ENCODE peak calls at places on chromosomes 16 and 17, in six cellular contexts. One of them, this sample, is unnamed.

GRCh38 chr17:37792787-37793186 is 47.9 kb upstream of the HNF1B start:
- DNase-seq in Peyer's patch: no peak
- DNase-seq in lower leg skin: no peak
- DNase-seq in prostate gland: no peak
- DNase-seq in breast epithelium: no peak
- DNase-seq in transverse colon: no peak
- DNase-seq in this sample: no peak

GRCh38 chr17:79835953-79836951 is 3.0 kb downstream of the CBX4 start:
- DNase-seq in lower leg skin: no peak
- DNase-seq in transverse colon: peak
- DNase-seq in Peyer's patch: peak
- DNase-seq in breast epithelium: no peak
- DNase-seq in prostate gland: peak
- DNase-seq in this sample: no peak

GRCh38 chr16:86261379-86261778 is 248.9 kb upstream of the FOXF1 start:
- DNase-seq in Peyer's patch: no peak
- DNase-seq in lower leg skin: no peak
- DNase-seq in breast epithelium: no peak
- DNase-seq in prostate gland: no peak
- DNase-seq in transverse colon: no peak
- DNase-seq in this sample: no peak

GRCh38 chr16:58507195-58507962 is 7.4 kb downstream of the NDRG4 start:
- DNase-seq in breast epithelium: no peak
- DNase-seq in lower leg skin: peak
- DNase-seq in prostate gland: no peak
- DNase-seq in transverse colon: no peak
- DNase-seq in Peyer's patch: no peak
- DNase-seq in this sample: peak

GRCh38 chr17:50532452-50533024 is at the start of gene EPN3:
- DNase-seq in prostate gland: peak
- DNase-seq in lower leg skin: peak
- DNase-seq in breast epithelium: peak
- DNase-seq in Peyer's patch: peak
- DNase-seq in transverse colon: peak
- DNase-seq in this sample: no peak

GRCh38 chr16:87382023-87382785 is 1.4 kb downstream of the FBXO31 start:
- DNase-seq in breast epithelium: no peak
- DNase-seq in lower leg skin: no peak
- DNase-seq in Peyer's patch: no peak
- DNase-seq in prostate gland: no peak
- DNase-seq in transverse colon: peak
- DNase-seq in this sample: peak

GRCh38 chr16:13148836-13149235 is 247.4 kb downstream of the SHISA9 start:
- DNase-seq in breast epithelium: no peak
- DNase-seq in prostate gland: no peak
- DNase-seq in lower leg skin: no peak
- DNase-seq in Peyer's patch: no peak
- DNase-seq in transverse colon: no peak
- DNase-seq in this sample: no peak

GRCh38 chr17:40224707-40225092 is 5.6 kb downstream of the WIPF2 start:
- DNase-seq in Peyer's patch: no peak
- DNase-seq in transverse colon: no peak
- DNase-seq in prostate gland: no peak
- DNase-seq in breast epithelium: no peak
- DNase-seq in lower leg skin: peak
- DNase-seq in this sample: no peak

GRCh38 chr17:74085434-74085833 is 118.0 kb upstream of the RPL38 start:
- DNase-seq in prostate gland: no peak
- DNase-seq in breast epithelium: no peak
- DNase-seq in Peyer's patch: no peak
- DNase-seq in lower leg skin: no peak
- DNase-seq in transverse colon: no peak
- DNase-seq in this sample: no peak

GRCh38 chr17:16001498-16001897 is 1.9 kb downstream of the TTC19 start:
- DNase-seq in breast epithelium: no peak
- DNase-seq in Peyer's patch: no peak
- DNase-seq in lower leg skin: no peak
- DNase-seq in prostate gland: no peak
- DNase-seq in transverse colon: no peak
- DNase-seq in this sample: no peak

GRCh38 chr17:83064021-83064731 is 15.2 kb upstream of the METRNL start:
- DNase-seq in transverse colon: peak
- DNase-seq in prostate gland: no peak
- DNase-seq in breast epithelium: peak
- DNase-seq in Peyer's patch: peak
- DNase-seq in lower leg skin: peak
- DNase-seq in this sample: peak

GRCh38 chr17:38606646-38607611 is 1.2 kb upstream of the SRCIN1 start:
- DNase-seq in lower leg skin: no peak
- DNase-seq in breast epithelium: no peak
- DNase-seq in transverse colon: no peak
- DNase-seq in prostate gland: peak
- DNase-seq in Peyer's patch: no peak
- DNase-seq in this sample: peak

GRCh38 chr17:32446949-32447348 is 2.6 kb downstream of the PSMD11 start:
- DNase-seq in prostate gland: no peak
- DNase-seq in Peyer's patch: no peak
- DNase-seq in transverse colon: no peak
- DNase-seq in breast epithelium: no peak
- DNase-seq in lower leg skin: no peak
- DNase-seq in this sample: no peak
- H3K4me3 ChIP-seq in prostate gland: no peak
- H3K4me3 ChIP-seq in Peyer's patch: no peak
- H3K4me3 ChIP-seq in transverse colon: no peak
- H3K4me3 ChIP-seq in breast epithelium: no peak
- H3K4me3 ChIP-seq in lower leg skin: no peak
- H3K4me3 ChIP-seq in this sample: no peak

DNA sequence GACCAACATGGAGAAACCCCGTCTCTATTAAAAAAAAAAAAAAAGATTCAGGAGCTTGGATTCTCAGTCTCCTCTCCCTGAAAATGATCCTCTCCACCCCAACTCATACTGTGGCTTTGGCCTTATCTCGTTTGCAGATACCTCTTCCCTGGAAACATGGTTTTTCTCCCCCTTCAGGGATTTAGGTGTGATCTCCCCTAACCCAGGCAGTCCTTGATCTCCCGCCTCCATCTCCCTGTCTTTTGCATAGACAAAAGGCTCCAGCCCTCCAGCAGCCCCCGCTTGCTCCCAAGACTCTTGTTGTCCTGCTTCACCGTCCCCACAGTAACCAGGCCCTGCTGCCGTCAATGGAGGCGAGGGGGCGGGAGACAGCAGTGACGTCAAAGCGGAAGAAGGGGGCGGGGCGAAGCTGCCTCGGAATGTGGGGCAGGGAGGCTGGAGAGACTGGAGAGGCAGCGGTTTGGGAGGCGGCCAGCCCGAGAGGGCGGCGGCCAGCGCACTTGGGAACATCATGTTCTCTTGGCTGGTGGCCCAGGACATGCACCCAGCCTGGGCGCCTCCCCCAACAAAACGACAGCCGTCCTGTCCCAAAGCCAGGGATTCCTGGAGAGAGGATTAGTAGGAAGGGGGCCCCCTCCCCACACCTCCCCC is 1.9 kb upstream of the PER1 start:
- DNase-seq in prostate gland: peak
- DNase-seq in lower leg skin: peak
- DNase-seq in Peyer's patch: peak
- DNase-seq in breast epithelium: peak
- DNase-seq in transverse colon: peak
- DNase-seq in this sample: peak
- TF ChIP-seq POLR2A in prostate gland: peak
- TF ChIP-seq POLR2A in lower leg skin: no peak
- TF ChIP-seq POLR2A in Peyer's patch: peak
- TF ChIP-seq POLR2A in breast epithelium: peak
- TF ChIP-seq POLR2A in transverse colon: peak
- TF ChIP-seq POLR2A in this sample: peak

GRCh38 chr17:44759916-44760243 is 1.1 kb downstream of the ADAM11 start:
- DNase-seq in Peyer's patch: no peak
- DNase-seq in transverse colon: no peak
- DNase-seq in prostate gland: no peak
- DNase-seq in lower leg skin: no peak
- DNase-seq in breast epithelium: no peak
- DNase-seq in this sample: no peak
- H3K4me3 ChIP-seq in Peyer's patch: no peak
- H3K4me3 ChIP-seq in transverse colon: no peak
- H3K4me3 ChIP-seq in prostate gland: no peak
- H3K4me3 ChIP-seq in lower leg skin: no peak
- H3K4me3 ChIP-seq in breast epithelium: no peak
- H3K4me3 ChIP-seq in this sample: no peak

GRCh38 chr16:31429314-31429713 is 1.2 kb upstream of the COX6A2 start:
- DNase-seq in Peyer's patch: no peak
- DNase-seq in transverse colon: no peak
- DNase-seq in prostate gland: no peak
- DNase-seq in lower leg skin: no peak
- DNase-seq in breast epithelium: no peak
- DNase-seq in this sample: peak
- TF ChIP-seq POLR2A in Peyer's patch: no peak
- TF ChIP-seq POLR2A in transverse colon: no peak
- TF ChIP-seq POLR2A in prostate gland: no peak
- TF ChIP-seq POLR2A in lower leg skin: no peak
- TF ChIP-seq POLR2A in breast epithelium: no peak
- TF ChIP-seq POLR2A in this sample: no peak

GRCh38 chr16:67339453-67339852 is 12.8 kb downstream of the LRRC36 start:
- DNase-seq in Peyer's patch: no peak
- DNase-seq in transverse colon: no peak
- DNase-seq in prostate gland: no peak
- DNase-seq in lower leg skin: no peak
- DNase-seq in breast epithelium: no peak
- DNase-seq in this sample: no peak
- H3K4me3 ChIP-seq in Peyer's patch: no peak
- H3K4me3 ChIP-seq in transverse colon: no peak
- H3K4me3 ChIP-seq in prostate gland: no peak
- H3K4me3 ChIP-seq in lower leg skin: no peak
- H3K4me3 ChIP-seq in breast epithelium: no peak
- H3K4me3 ChIP-seq in this sample: no peak

GRCh38 chr17:77141846-77142449 is 1.2 kb downstream of the SEC14L1 start:
- DNase-seq in breast epithelium: no peak
- DNase-seq in prostate gland: no peak
- DNase-seq in lower leg skin: no peak
- DNase-seq in Peyer's patch: no peak
- DNase-seq in transverse colon: no peak
- DNase-seq in this sample: peak

GRCh38 chr17:77140166-77140877 is 447 bp upstream of the SEC14L1 start:
- DNase-seq in prostate gland: peak
- DNase-seq in lower leg skin: peak
- DNase-seq in Peyer's patch: peak
- DNase-seq in breast epithelium: peak
- DNase-seq in transverse colon: peak
- DNase-seq in this sample: peak

GRCh38 chr17:77143306-77143705 is 2.5 kb downstream of the SEC14L1 start:
- DNase-seq in transverse colon: no peak
- DNase-seq in prostate gland: no peak
- DNase-seq in Peyer's patch: no peak
- DNase-seq in lower leg skin: no peak
- DNase-seq in breast epithelium: no peak
- DNase-seq in this sample: no peak

GRCh38 chr17:77142689-77143088 is 1.9 kb downstream of the SEC14L1 start:
- DNase-seq in transverse colon: no peak
- DNase-seq in prostate gland: peak
- DNase-seq in lower leg skin: no peak
- DNase-seq in breast epithelium: no peak
- DNase-seq in Peyer's patch: no peak
- DNase-seq in this sample: peak

DNA sequence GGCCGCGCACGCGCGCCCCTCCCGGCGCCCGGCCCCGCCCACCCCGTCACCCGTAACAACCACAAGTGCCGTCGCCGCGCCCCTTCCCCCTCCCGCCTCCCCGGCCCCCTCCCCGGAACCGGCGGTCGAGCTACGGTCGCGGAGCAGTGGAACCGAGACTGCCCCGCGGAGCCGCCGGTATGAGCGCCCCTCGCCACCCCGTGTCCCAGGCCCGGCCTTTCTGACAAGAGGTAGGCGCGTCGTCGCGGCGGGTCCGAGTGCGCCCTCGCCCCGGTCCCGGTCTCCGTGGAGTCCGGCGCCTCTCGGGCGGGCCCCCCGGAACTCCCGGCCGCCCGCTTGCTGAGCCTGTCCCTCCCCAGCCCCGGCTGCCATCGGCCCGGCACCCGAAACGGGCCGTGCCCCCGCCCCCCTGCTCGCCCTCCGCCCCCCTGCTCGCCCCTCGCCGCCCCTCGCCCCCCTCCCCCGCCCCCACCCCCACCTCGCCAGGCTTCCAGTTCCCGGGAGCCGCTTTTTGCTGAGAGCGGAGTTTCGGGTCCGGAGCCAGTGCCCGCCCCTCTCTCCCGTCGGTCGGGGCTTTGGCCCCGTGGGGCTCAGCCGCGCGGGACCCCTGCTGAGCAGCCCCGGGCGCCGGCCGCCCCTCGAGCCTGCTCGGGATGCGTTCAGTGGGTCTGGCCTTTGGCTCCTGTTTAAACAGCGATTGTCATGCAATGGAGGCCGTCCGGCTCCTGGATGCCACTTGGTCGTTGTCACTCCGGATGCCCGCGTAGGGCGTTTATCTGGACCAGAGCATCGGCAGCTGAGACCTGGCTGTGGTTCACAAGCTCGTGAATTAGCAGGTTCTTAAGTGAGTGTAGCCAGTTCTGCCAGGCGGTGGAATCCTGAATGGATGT is at the start of gene SEC14L1:
- DNase-seq in Peyer's patch: peak
- DNase-seq in transverse colon: peak
- DNase-seq in prostate gland: peak
- DNase-seq in lower leg skin: peak
- DNase-seq in breast epithelium: peak
- DNase-seq in this sample: peak
- TF ChIP-seq POLR2A in Peyer's patch: no peak
- TF ChIP-seq POLR2A in transverse colon: no peak
- TF ChIP-seq POLR2A in prostate gland: peak
- TF ChIP-seq POLR2A in lower leg skin: no peak
- TF ChIP-seq POLR2A in breast epithelium: no peak
- TF ChIP-seq POLR2A in this sample: no peak

GRCh38 chr17:42053701-42054100 is 3.3 kb upstream of the C17orf113 start:
- DNase-seq in breast epithelium: no peak
- DNase-seq in Peyer's patch: no peak
- DNase-seq in transverse colon: no peak
- DNase-seq in lower leg skin: no peak
- DNase-seq in prostate gland: no peak
- DNase-seq in this sample: no peak
- H3K4me3 ChIP-seq in breast epithelium: no peak
- H3K4me3 ChIP-seq in Peyer's patch: no peak
- H3K4me3 ChIP-seq in transverse colon: no peak
- H3K4me3 ChIP-seq in lower leg skin: no peak
- H3K4me3 ChIP-seq in prostate gland: no peak
- H3K4me3 ChIP-seq in this sample: no peak

GRCh38 chr17:43780135-43780534 is at the start of gene CFAP97D1:
- DNase-seq in prostate gland: no peak
- DNase-seq in transverse colon: no peak
- DNase-seq in breast epithelium: no peak
- DNase-seq in Peyer's patch: no peak
- DNase-seq in lower leg skin: no peak
- DNase-seq in this sample: no peak
- TF ChIP-seq POLR2A in prostate gland: no peak
- TF ChIP-seq POLR2A in transverse colon: no peak
- TF ChIP-seq POLR2A in breast epithelium: no peak
- TF ChIP-seq POLR2A in Peyer's patch: no peak
- TF ChIP-seq POLR2A in lower leg skin: no peak
- TF ChIP-seq POLR2A in this sample: no peak

GRCh38 chr16:4703906-4704305 is 10.5 kb downstream of the NUDT16L1 start:
- DNase-seq in prostate gland: no peak
- DNase-seq in Peyer's patch: no peak
- DNase-seq in transverse colon: no peak
- DNase-seq in lower leg skin: no peak
- DNase-seq in breast epithelium: no peak
- DNase-seq in this sample: no peak
- H3K4me3 ChIP-seq in prostate gland: no peak
- H3K4me3 ChIP-seq in Peyer's patch: no peak
- H3K4me3 ChIP-seq in transverse colon: no peak
- H3K4me3 ChIP-seq in lower leg skin: no peak
- H3K4me3 ChIP-seq in breast epithelium: no peak
- H3K4me3 ChIP-seq in this sample: no peak